ENCODE peak calls at places on chromosomes 13 and 19, in seven cellular contexts. F is ureter; N is M059J; K is CD8-positive, alpha-beta T cell; S is omental fat pad; Q is BE2C; Z is posterior cingulate gyrus. M is an unnamed sample.

GRCh38 chr13:36166051-36166450 is 34.9 kb upstream of the DCLK1 start:
- DNase-seq in F (no peak), N (no peak), K (no peak), S (no peak), Q (no peak), Z (no peak), M (no peak)

GRCh38 chr13:73872397-73872796 is 261.8 kb downstream of the KLF12 start:
- DNase-seq in F (no peak), N (no peak), K (no peak), S (no peak), Q (no peak), Z (no peak), M (no peak)

GRCh38 chr19:51000981-51001380 is 423 bp downstream of the KLK8 start:
- DNase-seq in F (no peak), N (no peak), K (no peak), S (no peak), Q (no peak), Z (peak), M (no peak)

GRCh38 chr19:47445937-47446402 is 25.7 kb downstream of the SLC8A2 start:
- DNase-seq in F (peak), N (peak), K (peak), S (no peak), Q (peak), Z (peak), M (peak)

GRCh38 chr13:110358381-110358780 is 51.3 kb downstream of the COL4A2 start:
- DNase-seq in F (no peak), N (no peak), K (no peak), S (no peak), Q (no peak), Z (no peak), M (no peak)

GRCh38 chr19:6141217-6141616 is 5.8 kb downstream of the ACSBG2 start:
- DNase-seq in F (no peak), N (no peak), K (no peak), S (no peak), Q (no peak), Z (no peak), M (no peak)

GRCh38 chr13:50892162-50892944 is 17.2 kb upstream of the RNASEH2B start:
- DNase-seq in F (no peak), N (no peak), K (peak), S (no peak), Q (no peak), Z (no peak), M (no peak)

GRCh38 chr13:33275916-33276315 is 9.6 kb downstream of the STARD13 start:
- DNase-seq in F (no peak), N (peak), K (no peak), S (no peak), Q (no peak), Z (no peak), M (no peak)

GRCh38 chr19:21398851-21399250 is 1.9 kb downstream of the ZNF493 start:
- DNase-seq in F (no peak), N (no peak), K (no peak), S (no peak), Q (no peak), Z (no peak), M (no peak)

GRCh38 chr13:45500492-45501174 is 35.9 kb downstream of the COG3 start:
- DNase-seq in F (no peak), N (peak), K (no peak), S (no peak), Q (no peak), Z (no peak), M (peak)

GRCh38 chr13:28753208-28753892 is 34.6 kb upstream of the SLC46A3 start:
- DNase-seq in F (peak), N (peak), K (no peak), S (no peak), Q (peak), Z (no peak), M (peak)

GRCh38 chr19:2192862-2193261 is 29.1 kb downstream of the DOT1L start:
- DNase-seq in F (no peak), N (no peak), K (no peak), S (no peak), Q (no peak), Z (no peak), M (no peak)

GRCh38 chr19:18274776-18275356 is 614 bp upstream of the IQCN start:
- DNase-seq in F (peak), N (peak), K (peak), S (peak), Q (peak), Z (peak), M (peak)

GRCh38 chr13:87128006-87128405 is 543.2 kb upstream of the SLITRK5 start:
- DNase-seq in F (no peak), N (peak), K (no peak), S (no peak), Q (no peak), Z (no peak), M (peak)

GRCh38 chr13:43786766-43787517 is at the start of gene ENOX1:
- DNase-seq in F (peak), N (peak), K (no peak), S (peak), Q (peak), Z (peak), M (peak)

GRCh38 chr13:106311004-106311403 is 224.5 kb downstream of the EFNB2 start:
- DNase-seq in F (no peak), N (no peak), K (no peak), S (no peak), Q (no peak), Z (no peak), M (peak)

GRCh38 chr19:16160943-16161560 is 12.3 kb downstream of the CIB3 start:
- DNase-seq in F (no peak), N (peak), K (no peak), S (no peak), Q (no peak), Z (no peak), M (peak)

GRCh38 chr13:107258599-107259187 is 690.8 kb upstream of the ARGLU1 start:
- DNase-seq in F (no peak), N (no peak), K (no peak), S (no peak), Q (no peak), Z (no peak), M (no peak)

GRCh38 chr13:102847272-102848234 is 1.7 kb downstream of the ERCC5 start:
- DNase-seq in F (no peak), N (peak), K (no peak), S (no peak), Q (no peak), Z (peak), M (peak)

GRCh38 chr13:44331912-44332840 is 41.4 kb upstream of the SERP2 start:
- DNase-seq in F (peak), N (peak), K (no peak), S (peak), Q (peak), Z (peak), M (peak)

GRCh38 chr13:65292488-65292901 is 1937.6 kb downstream of the PCDH9 start:
- DNase-seq in F (no peak), N (peak), K (no peak), S (no peak), Q (peak), Z (peak), M (peak)

GRCh38 chr19:3589949-3590348 is 4.7 kb downstream of the GIPC3 start:
- DNase-seq in F (no peak), N (no peak), K (no peak), S (no peak), Q (no peak), Z (no peak), M (no peak)

GRCh38 chr13:72221276-72221962 is 354.4 kb upstream of the DACH1 start:
- DNase-seq in F (no peak), N (peak), K (no peak), S (no peak), Q (peak), Z (peak), M (peak)